ENCODE peak calls at places on chromosomes 6 and 20, in five cellular contexts. One of them, this sample, is unnamed.

GRCh38 chr6:2827112-2827511 is 14.6 kb downstream of the SERPINB1 start:
- DNase-seq in osteoblast: no peak
- DNase-seq in endothelial cell of umbilical vein: no peak
- DNase-seq in neural progenitor cell: no peak
- DNase-seq in IMR-90: no peak
- DNase-seq in this sample: no peak

GRCh38 chr20:53660078-53660909 is 66.7 kb upstream of the ZNF217 start:
- DNase-seq in neural progenitor cell: peak; percentile 27
- DNase-seq in osteoblast: peak; percentile 84
- DNase-seq in endothelial cell of umbilical vein: peak; percentile 22
- DNase-seq in IMR-90: peak; percentile 17
- DNase-seq in this sample: peak; percentile 68

GRCh38 chr20:32823078-32823477 is 3.3 kb downstream of the MAPRE1 start:
- DNase-seq in IMR-90: peak; percentile 82
- DNase-seq in endothelial cell of umbilical vein: no peak
- DNase-seq in osteoblast: peak; percentile 82
- DNase-seq in neural progenitor cell: peak; percentile 16
- DNase-seq in this sample: peak; percentile 82

GRCh38 chr20:50284811-50285375 is 94.3 kb downstream of the CEBPB start:
- DNase-seq in osteoblast: peak; percentile 92
- DNase-seq in neural progenitor cell: no peak
- DNase-seq in endothelial cell of umbilical vein: no peak
- DNase-seq in IMR-90: no peak
- DNase-seq in this sample: no peak

GRCh38 chr20:20010639-20011500 is 6.3 kb upstream of the NAA20 start:
- DNase-seq in IMR-90: peak; percentile 81
- DNase-seq in neural progenitor cell: no peak
- DNase-seq in osteoblast: peak; percentile 76
- DNase-seq in endothelial cell of umbilical vein: peak; percentile 82
- DNase-seq in this sample: peak; percentile 61

GRCh38 chr20:14410869-14411555 is 73.6 kb upstream of the FLRT3 start:
- DNase-seq in osteoblast: no peak
- DNase-seq in IMR-90: no peak
- DNase-seq in endothelial cell of umbilical vein: no peak
- DNase-seq in neural progenitor cell: no peak
- DNase-seq in this sample: no peak

GRCh38 chr6:73558624-73559398 is 38.0 kb upstream of the EEF1A1 start:
- DNase-seq in IMR-90: no peak
- DNase-seq in neural progenitor cell: peak; percentile 21
- DNase-seq in osteoblast: peak; percentile 17
- DNase-seq in endothelial cell of umbilical vein: no peak
- DNase-seq in this sample: no peak

GRCh38 chr6:97668716-97669115 is 385.7 kb upstream of the MMS22L start:
- DNase-seq in IMR-90: no peak
- DNase-seq in osteoblast: no peak
- DNase-seq in neural progenitor cell: peak; percentile 82
- DNase-seq in endothelial cell of umbilical vein: no peak
- DNase-seq in this sample: no peak

GRCh38 chr20:6698056-6698455 is 69.4 kb upstream of the BMP2 start:
- DNase-seq in neural progenitor cell: peak; percentile 16
- DNase-seq in IMR-90: no peak
- DNase-seq in osteoblast: no peak
- DNase-seq in endothelial cell of umbilical vein: no peak
- DNase-seq in this sample: no peak

GRCh38 chr6:159966981-159967380 is 1.9 kb upstream of the IGF2R start:
- DNase-seq in endothelial cell of umbilical vein: no peak
- DNase-seq in IMR-90: peak; percentile 48
- DNase-seq in osteoblast: no peak
- DNase-seq in neural progenitor cell: no peak
- DNase-seq in this sample: peak; percentile 36

GRCh38 chr6:3624268-3625136 is 127.0 kb downstream of the PXDC1 start:
- DNase-seq in IMR-90: no peak
- DNase-seq in neural progenitor cell: no peak
- DNase-seq in osteoblast: no peak
- DNase-seq in endothelial cell of umbilical vein: no peak
- DNase-seq in this sample: no peak

GRCh38 chr20:46178891-46179290 is 60.8 kb downstream of the CD40 start:
- DNase-seq in endothelial cell of umbilical vein: no peak
- DNase-seq in IMR-90: no peak
- DNase-seq in neural progenitor cell: no peak
- DNase-seq in osteoblast: no peak
- DNase-seq in this sample: no peak

GRCh38 chr6:455835-456234 is 64.3 kb downstream of the IRF4 start:
- DNase-seq in IMR-90: no peak
- DNase-seq in osteoblast: no peak
- DNase-seq in neural progenitor cell: no peak
- DNase-seq in endothelial cell of umbilical vein: no peak
- DNase-seq in this sample: no peak

GRCh38 chr6:49606696-49607390 is 29.8 kb downstream of the RHAG start:
- DNase-seq in endothelial cell of umbilical vein: peak; percentile 79
- DNase-seq in osteoblast: peak; percentile 51
- DNase-seq in neural progenitor cell: peak; percentile 84
- DNase-seq in IMR-90: peak; percentile 80
- DNase-seq in this sample: peak; percentile 88

GRCh38 chr6:139474145-139475108 is 100.0 kb upstream of the CITED2 start:
- DNase-seq in neural progenitor cell: peak; percentile 43
- DNase-seq in IMR-90: peak; percentile 66
- DNase-seq in endothelial cell of umbilical vein: no peak
- DNase-seq in osteoblast: peak; percentile 34
- DNase-seq in this sample: peak; percentile 33

GRCh38 chr6:27205375-27206278 is 41.9 kb upstream of the PRSS16 start:
- DNase-seq in IMR-90: peak; percentile 24
- DNase-seq in osteoblast: no peak
- DNase-seq in endothelial cell of umbilical vein: no peak
- DNase-seq in neural progenitor cell: peak; percentile 44
- DNase-seq in this sample: peak; percentile 22

GRCh38 chr6:113306552-113307145 is 550.5 kb upstream of the MARCKS start:
- DNase-seq in neural progenitor cell: peak; percentile 75
- DNase-seq in IMR-90: no peak
- DNase-seq in endothelial cell of umbilical vein: peak; percentile 36
- DNase-seq in osteoblast: no peak
- DNase-seq in this sample: peak; percentile 18

GRCh38 chr20:52754366-52754765 is 217.8 kb upstream of the TSHZ2 start:
- DNase-seq in IMR-90: no peak
- DNase-seq in neural progenitor cell: no peak
- DNase-seq in osteoblast: no peak
- DNase-seq in endothelial cell of umbilical vein: no peak
- DNase-seq in this sample: peak; percentile 25

GRCh38 chr20:18632196-18632789 is 44.4 kb downstream of the DTD1 start:
- DNase-seq in IMR-90: peak; percentile 59
- DNase-seq in osteoblast: peak; percentile 66
- DNase-seq in endothelial cell of umbilical vein: peak; percentile 49
- DNase-seq in neural progenitor cell: peak; percentile 86
- DNase-seq in this sample: peak; percentile 48

GRCh38 chr20:753897-754635 is 14.2 kb downstream of the SLC52A3 start:
- DNase-seq in neural progenitor cell: no peak
- DNase-seq in endothelial cell of umbilical vein: no peak
- DNase-seq in IMR-90: no peak
- DNase-seq in osteoblast: no peak
- DNase-seq in this sample: no peak

GRCh38 chr20:59560588-59561227 is 43.6 kb upstream of the PHACTR3 start:
- DNase-seq in endothelial cell of umbilical vein: no peak
- DNase-seq in osteoblast: peak; percentile 86
- DNase-seq in IMR-90: peak; percentile 11
- DNase-seq in neural progenitor cell: peak; percentile 53
- DNase-seq in this sample: no peak

GRCh38 chr6:8064638-8065518 is 689 bp upstream of the BLOC1S5 start:
- DNase-seq in neural progenitor cell: no peak
- DNase-seq in endothelial cell of umbilical vein: no peak
- DNase-seq in osteoblast: no peak
- DNase-seq in IMR-90: no peak
- DNase-seq in this sample: no peak

GRCh38 chr6:33668914-33669313 is 42.6 kb downstream of the UQCC2 start:
- DNase-seq in endothelial cell of umbilical vein: no peak
- DNase-seq in neural progenitor cell: no peak
- DNase-seq in osteoblast: no peak
- DNase-seq in IMR-90: no peak
- DNase-seq in this sample: no peak

GRCh38 chr6:44435500-44435899 is 48.0 kb downstream of the CDC5L start:
- DNase-seq in osteoblast: no peak
- DNase-seq in neural progenitor cell: no peak
- DNase-seq in IMR-90: no peak
- DNase-seq in endothelial cell of umbilical vein: no peak
- DNase-seq in this sample: no peak

GRCh38 chr6:139568956-139569538 is 194.6 kb upstream of the CITED2 start:
- DNase-seq in osteoblast: peak; percentile 92
- DNase-seq in IMR-90: peak; percentile 88
- DNase-seq in endothelial cell of umbilical vein: peak; percentile 80
- DNase-seq in neural progenitor cell: no peak
- DNase-seq in this sample: peak; percentile 89

GRCh38 chr6:23269436-23269835 is 700.1 kb downstream of the HDGFL1 start:
- DNase-seq in endothelial cell of umbilical vein: no peak
- DNase-seq in neural progenitor cell: no peak
- DNase-seq in IMR-90: peak; percentile 28
- DNase-seq in osteoblast: no peak
- DNase-seq in this sample: peak; percentile 50

GRCh38 chr20:32506721-32507120 is 78.4 kb downstream of the NOL4L start:
- DNase-seq in IMR-90: no peak
- DNase-seq in osteoblast: no peak
- DNase-seq in endothelial cell of umbilical vein: no peak
- DNase-seq in neural progenitor cell: no peak
- DNase-seq in this sample: no peak

DNA sequence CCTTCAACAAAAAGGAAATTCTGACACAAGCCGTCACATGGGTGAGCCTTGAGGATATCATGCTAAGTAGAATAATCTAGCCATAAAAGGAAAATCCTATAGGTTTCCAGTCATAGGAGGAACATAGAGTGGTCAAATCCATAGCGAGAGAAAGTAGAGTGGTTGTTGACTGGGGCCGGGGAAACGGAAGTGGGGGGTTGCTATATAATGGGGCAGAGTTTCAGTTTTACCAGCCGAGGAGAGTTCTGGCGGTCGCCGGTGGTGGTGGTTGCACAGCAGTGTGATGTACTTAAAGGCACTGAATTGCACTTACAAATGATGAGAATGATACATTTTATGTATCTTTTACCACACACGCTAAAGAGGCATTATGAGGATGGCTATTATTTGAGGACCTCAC is 4.9 kb downstream of the GPR31 start:
- DNase-seq in osteoblast: no peak
- DNase-seq in endothelial cell of umbilical vein: no peak
- DNase-seq in IMR-90: no peak
- DNase-seq in neural progenitor cell: no peak
- DNase-seq in this sample: no peak
- H2AFZ ChIP-seq in osteoblast: peak overlapping the region; percentile 31
- H2AFZ ChIP-seq in endothelial cell of umbilical vein: no peak overlapping the region
- H2AFZ ChIP-seq in IMR-90: no peak overlapping the region
- H2AFZ ChIP-seq in neural progenitor cell: no peak overlapping the region
- H2AFZ ChIP-seq in this sample: no peak overlapping the region

DNA sequence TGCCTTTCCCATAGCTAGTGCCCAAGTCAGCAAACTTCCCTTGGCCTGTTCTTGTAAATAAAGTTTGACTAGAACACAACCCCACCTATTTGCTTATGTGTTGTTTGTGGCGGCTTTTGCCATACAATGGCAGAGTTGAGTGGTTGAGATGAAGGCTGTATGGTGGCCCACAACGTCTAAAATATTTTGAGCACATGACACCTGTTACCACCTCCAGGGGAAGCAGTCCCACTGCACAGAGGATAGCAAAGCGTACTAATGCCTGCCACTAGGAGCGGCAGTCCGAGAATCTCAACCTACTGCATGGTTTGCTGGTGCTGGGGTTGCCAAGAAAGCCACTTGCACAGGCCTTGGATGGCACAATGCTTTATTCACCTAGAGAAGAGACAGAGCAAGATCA is 58.6 kb downstream of the TGM2 start:
- DNase-seq in osteoblast: no peak
- DNase-seq in neural progenitor cell: no peak
- DNase-seq in endothelial cell of umbilical vein: no peak
- DNase-seq in IMR-90: no peak
- DNase-seq in this sample: no peak
- H3K27ac ChIP-seq in osteoblast: no peak overlapping the region
- H3K27ac ChIP-seq in neural progenitor cell: no peak overlapping the region
- H3K27ac ChIP-seq in endothelial cell of umbilical vein: no peak overlapping the region
- H3K27ac ChIP-seq in IMR-90: no peak overlapping the region
- H3K27ac ChIP-seq in this sample: no peak overlapping the region

DNA sequence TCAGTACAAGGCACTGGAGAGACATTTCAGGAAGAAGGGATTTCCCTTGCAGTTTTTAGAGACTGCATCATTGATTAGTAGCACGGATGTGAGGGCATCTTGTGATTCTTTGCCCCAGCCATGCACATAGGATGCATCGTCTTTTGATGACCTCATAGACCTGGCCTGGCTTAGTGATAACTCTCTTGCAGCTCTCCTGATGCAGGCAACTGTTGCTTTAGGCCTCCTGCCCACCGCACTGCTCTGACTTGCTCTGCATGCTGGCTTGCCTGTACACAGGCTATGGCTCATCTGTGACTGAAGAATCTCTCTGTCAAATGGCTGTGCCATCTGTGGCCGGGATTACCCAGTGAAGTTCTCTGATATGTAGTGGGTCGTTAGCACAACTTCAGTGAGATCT is 207.7 kb upstream of the PTCHD4 start:
- DNase-seq in IMR-90: peak; percentile 78
- DNase-seq in endothelial cell of umbilical vein: peak; percentile 47
- DNase-seq in osteoblast: no peak
- DNase-seq in neural progenitor cell: no peak
- DNase-seq in this sample: no peak
- H2AFZ ChIP-seq in IMR-90: peak overlapping the region; percentile 36
- H2AFZ ChIP-seq in endothelial cell of umbilical vein: no peak overlapping the region
- H2AFZ ChIP-seq in osteoblast: no peak overlapping the region
- H2AFZ ChIP-seq in neural progenitor cell: no peak overlapping the region
- H2AFZ ChIP-seq in this sample: no peak overlapping the region

GRCh38 chr20:10649080-10649816 is 24.6 kb downstream of the JAG1 start:
- DNase-seq in IMR-90: no peak
- DNase-seq in osteoblast: no peak
- DNase-seq in endothelial cell of umbilical vein: no peak
- DNase-seq in neural progenitor cell: no peak
- DNase-seq in this sample: no peak
- H3K27ac ChIP-seq in IMR-90: no peak overlapping the region
- H3K27ac ChIP-seq in osteoblast: peak overlapping the region; percentile 84
- H3K27ac ChIP-seq in endothelial cell of umbilical vein: no peak overlapping the region
- H3K27ac ChIP-seq in neural progenitor cell: no peak overlapping the region
- H3K27ac ChIP-seq in this sample: no peak overlapping the region